ENCODE peak calls at places on chromosomes 6 and 20, in eight cellular contexts. C is effector memory CD8-positive, alpha-beta T cell; U is activated naive CD4-positive, alpha-beta T cell treated with anti-CD3 and anti-CD28 coated beads, Interleukin-2, amount 10 ng/mL, durations not matched to agents 7 days and 5 days; Q is omental fat pad; M is lung; B is AG09309; L is activated T-cell treated with anti-CD3 and anti-CD28 coated beads for 24 hours; V is activated CD4-positive, alpha-beta T cell treated with anti-CD3 and anti-CD28 coated beads for 1 hour. Z is an unnamed sample.

GRCh38 chr6:32149932-32150920 is 1.5 kb downstream of the PRRT1 start:
- DNase-seq in M (no peak), U (no peak), V (no peak), C (no peak), Q (no peak), L (no peak), B (no peak), Z (peak; percentile 18)

GRCh38 chr6:16321341-16321710 is 82.9 kb downstream of the GMPR start:
- DNase-seq in M (no peak), U (no peak), C (no peak), L (no peak), V (no peak), B (no peak), Q (no peak), Z (no peak)

GRCh38 chr20:57522380-57522973 is 2.5 kb downstream of the CTCFL start:
- DNase-seq in L (no peak), V (no peak), C (no peak), Q (no peak), B (no peak), M (no peak), U (no peak), Z (no peak)

GRCh38 chr6:155188707-155189496 is 74.9 kb upstream of the CLDN20 start:
- DNase-seq in L (no peak), B (peak; percentile 94), M (no peak), U (no peak), Q (no peak), V (no peak), C (no peak), Z (no peak)

GRCh38 chr6:107637316-107637715 is 147.4 kb downstream of the SOBP start:
- DNase-seq in V (no peak), U (no peak), B (no peak), C (no peak), Q (no peak), L (no peak), M (no peak), Z (no peak)

GRCh38 chr6:19905584-19905983 is 68.4 kb downstream of the ID4 start:
- DNase-seq in Q (no peak), L (no peak), V (no peak), M (no peak), B (no peak), U (no peak), C (no peak), Z (no peak)

GRCh38 chr6:105170066-105170465 is 9.7 kb downstream of the POPDC3 start:
- DNase-seq in Q (no peak), C (no peak), L (no peak), B (no peak), V (no peak), U (no peak), M (no peak), Z (no peak)

GRCh38 chr6:74455786-74456185 is 750.1 kb downstream of the COL12A1 start:
- DNase-seq in B (no peak), L (no peak), M (no peak), C (no peak), V (no peak), Q (no peak), U (no peak), Z (no peak)

GRCh38 chr20:52972190-52972937 is at the start of gene TSHZ2:
- DNase-seq in L (peak; percentile 40), V (peak; percentile 44), U (peak; percentile 70), Q (no peak), C (no peak), B (no peak), M (peak; percentile 33), Z (no peak)

GRCh38 chr20:4014031-4014474 is 1.3 kb downstream of the RNF24 start:
- DNase-seq in L (no peak), U (peak; percentile 59), C (no peak), V (no peak), M (peak; percentile 65), B (peak; percentile 71), Q (no peak), Z (peak; percentile 43)

Z was measured in GM13976.